ENCODE peak calls at places on chromosomes 4 and X, in four cellular contexts. S is neuronal stem cell, A is GM23248, L is H9. B is an unnamed sample.

GRCh38 chr4:6326312-6327060 is 56.8 kb downstream of the WFS1 start:
- DNase-seq in S (no peak), A (no peak), L (no peak), B (no peak)

GRCh38 chr4:82561745-82562552 is at the start of gene TMEM150C:
- DNase-seq in S (peak; percentile 44), A (peak; percentile 61), L (peak; percentile 67), B (no peak)

GRCh38 chr4:142883433-142883832 is 37.3 kb upstream of the INPP4B start:
- DNase-seq in S (no peak), A (peak; percentile 32), L (no peak), B (no peak)

GRCh38 chr4:44652002-44652401 is 577 bp upstream of the YIPF7 start:
- DNase-seq in S (no peak), A (no peak), L (no peak), B (no peak)

GRCh38 chrX:40130207-40130606 is 32.4 kb upstream of the BCOR start:
- DNase-seq in S (no peak), A (peak; percentile 79), L (no peak), B (no peak)

GRCh38 chr4:146638801-146639351 is at the start of gene POU4F2:
- DNase-seq in S (no peak), A (peak; percentile 52), L (peak; percentile 66), B (no peak)

GRCh38 chr4:108172780-108173598 is 4.3 kb upstream of the LEF1 start:
- DNase-seq in S (peak; percentile 58), A (peak; percentile 38), L (peak; percentile 52), B (peak; percentile 81)

GRCh38 chr4:105894570-105895323 is 524 bp upstream of the NPNT start:
- DNase-seq in S (peak; percentile 27), A (peak; percentile 8), L (peak; percentile 58), B (peak; percentile 76)

GRCh38 chr4:815464-816146 is 10.3 kb downstream of the CPLX1 start:
- DNase-seq in S (no peak), A (no peak), L (no peak), B (no peak)

GRCh38 chr4:75679876-75680575 is 6.8 kb upstream of the G3BP2 start:
- DNase-seq in S (no peak), A (no peak), L (no peak), B (no peak)

GRCh38 chrX:16039363-16039762 is 84.0 kb upstream of the GRPR start:
- DNase-seq in S (no peak), A (no peak), L (no peak), B (no peak)

GRCh38 chr4:1026115-1026514 is 14.7 kb downstream of the FGFRL1 start:
- DNase-seq in S (no peak), A (no peak), L (peak; percentile 61), B (no peak)

GRCh38 chr4:2341261-2341841 is 77.1 kb downstream of the ZFYVE28 start:
- DNase-seq in S (no peak), A (no peak), L (peak; percentile 19), B (no peak)

GRCh38 chr4:56737666-56738065 is 56.6 kb upstream of the HOPX start:
- DNase-seq in S (no peak), A (no peak), L (no peak), B (no peak)

GRCh38 chr4:77152421-77152820 is 4.6 kb upstream of the CCNG2 start:
- DNase-seq in S (no peak), A (peak; percentile 14), L (no peak), B (no peak)

GRCh38 chr4:28966982-28967381 is 1753.2 kb upstream of the PCDH7 start:
- DNase-seq in S (no peak), A (peak; percentile 24), L (no peak), B (no peak)

DNA sequence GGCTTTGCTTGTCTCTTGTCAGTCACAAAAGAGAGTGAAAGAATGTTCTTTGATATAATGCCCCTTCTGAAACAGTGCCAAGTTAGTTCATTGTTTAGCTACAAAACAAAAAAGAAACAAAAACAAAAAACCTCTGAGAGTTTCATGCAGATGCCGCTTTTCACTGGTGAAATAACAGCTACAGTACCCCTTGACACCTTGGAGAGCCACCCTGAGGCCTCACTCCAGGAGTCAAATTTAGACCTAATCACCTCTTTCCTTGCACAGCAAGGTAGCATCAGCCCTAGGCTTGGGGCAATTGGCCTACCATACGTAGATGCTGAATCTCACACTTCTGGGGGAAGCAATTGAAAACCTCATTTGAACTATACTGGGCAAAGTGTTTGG is 185.2 kb downstream of the UNC5C start:
- DNase-seq in S (no peak), A (no peak), L (no peak), B (peak; percentile 37)
- H2AFZ ChIP-seq in S (no peak overlapping the region), A (no peak overlapping the region), L (no peak overlapping the region), B (peak overlapping the region; percentile 27)

GRCh38 chrX:132480581-132481203 is 8.1 kb downstream of the MBNL3 start:
- DNase-seq in S (no peak), A (peak; percentile 58), L (no peak), B (peak; percentile 92)

GRCh38 chrX:132483523-132483922 is 5.3 kb downstream of the MBNL3 start:
- DNase-seq in S (no peak), A (no peak), L (no peak), B (no peak)

GRCh38 chrX:132483951-132484350 is 4.9 kb downstream of the MBNL3 start:
- DNase-seq in S (no peak), A (no peak), L (no peak), B (no peak)

GRCh38 chrX:132482632-132483031 is 6.2 kb downstream of the MBNL3 start:
- DNase-seq in S (no peak), A (no peak), L (no peak), B (no peak)

GRCh38 chrX:132481449-132481848 is 7.4 kb downstream of the MBNL3 start:
- DNase-seq in S (no peak), A (no peak), L (no peak), B (peak; percentile 31)
- H2AFZ ChIP-seq in S (no peak overlapping the region), A (peak overlapping the region; percentile 82), L (no peak overlapping the region), B (no peak overlapping the region)

GRCh38 chr4:158179465-158179864 is 6.6 kb upstream of the GASK1B start:
- DNase-seq in S (no peak), A (no peak), L (no peak), B (no peak)

GRCh38 chr4:158181906-158182305 is 9.1 kb upstream of the GASK1B start:
- DNase-seq in S (no peak), A (no peak), L (no peak), B (no peak)

GRCh38 chr4:158186815-158187214 is 14.0 kb upstream of the GASK1B start:
- DNase-seq in S (no peak), A (no peak), L (no peak), B (no peak)

GRCh38 chr4:158176776-158177175 is 4.0 kb upstream of the GASK1B start:
- DNase-seq in S (no peak), A (no peak), L (no peak), B (no peak)

GRCh38 chr4:158182736-158183135 is 9.9 kb upstream of the GASK1B start:
- DNase-seq in S (no peak), A (peak; percentile 73), L (peak; percentile 30), B (no peak)
- H2AFZ ChIP-seq in S (peak overlapping the region; percentile 53), A (peak overlapping the region; percentile 90), L (no peak overlapping the region), B (no peak overlapping the region)

DNA sequence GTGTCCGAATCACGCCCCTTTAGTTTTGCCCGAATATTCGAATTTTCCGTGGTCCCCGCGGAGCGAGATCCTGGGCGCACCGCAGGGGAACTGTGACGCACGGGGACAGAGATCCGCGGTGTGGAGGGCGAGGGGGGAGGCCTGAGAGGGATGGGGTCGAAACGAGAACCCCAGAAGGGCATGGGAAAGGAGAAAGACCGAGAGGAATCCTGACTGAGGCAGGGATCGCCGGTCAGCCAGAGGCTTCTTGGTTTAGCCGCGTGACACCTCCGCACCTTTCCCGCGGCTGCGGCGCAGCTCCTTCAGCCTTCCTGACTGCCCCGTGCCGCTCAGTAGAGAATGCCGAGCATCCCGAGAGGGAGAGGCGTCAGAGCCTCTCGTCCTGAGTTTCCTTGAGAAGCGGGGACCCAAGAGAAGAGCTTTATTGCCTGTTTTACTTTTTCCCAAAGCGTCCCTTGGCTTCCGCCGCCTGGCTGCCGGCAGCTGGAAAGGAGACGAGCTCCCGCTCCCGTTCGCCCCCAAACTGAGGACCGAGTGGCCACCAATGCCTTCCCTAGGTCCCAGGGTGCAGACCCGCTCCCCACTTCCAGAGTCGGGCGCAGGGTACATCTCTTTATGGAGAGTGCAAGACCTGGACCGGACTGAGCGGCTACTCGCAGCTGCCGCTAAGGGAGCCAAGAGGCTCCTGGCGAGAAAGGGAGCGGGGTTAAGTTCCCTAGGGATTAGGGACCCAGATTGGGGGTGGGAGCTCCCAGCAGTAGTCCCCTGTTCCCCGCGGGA is 911 bp upstream of the GPR50 start:
- DNase-seq in S (no peak), A (no peak), L (no peak), B (no peak)
- H2AFZ ChIP-seq in S (peak overlapping the region; percentile 76), A (no peak overlapping the region), L (no peak overlapping the region), B (no peak overlapping the region)

GRCh38 chr4:4704267-4704666 is 155.2 kb upstream of the MSX1 start:
- DNase-seq in S (no peak), A (peak; percentile 56), L (no peak), B (no peak)
- H2AFZ ChIP-seq in S (no peak overlapping the region), A (no peak overlapping the region), L (no peak overlapping the region), B (no peak overlapping the region)

DNA sequence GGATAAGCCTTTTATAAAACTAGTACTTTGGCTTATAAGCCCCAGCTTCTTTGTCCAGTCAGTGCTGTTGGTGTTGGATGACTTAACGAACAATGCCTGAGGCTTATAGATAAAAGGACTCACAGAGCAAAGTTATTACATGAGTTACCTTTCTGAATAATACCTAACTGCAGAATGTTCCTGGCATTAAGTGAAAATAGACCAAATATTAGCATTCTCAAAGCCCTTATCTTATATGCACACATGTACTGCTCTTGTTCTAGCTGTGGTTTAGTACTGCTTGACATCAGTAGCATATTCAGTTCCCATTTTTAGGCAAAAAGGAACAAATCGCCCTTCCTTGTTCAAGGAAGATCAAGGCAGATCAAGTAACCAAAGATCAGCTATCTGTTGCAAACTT is 131.6 kb downstream of the ZNF330 start:
- DNase-seq in S (no peak), A (no peak), L (no peak), B (no peak)
- H2AFZ ChIP-seq in S (peak overlapping the region; percentile 89), A (peak overlapping the region; percentile 67), L (no peak overlapping the region), B (no peak overlapping the region)

DNA sequence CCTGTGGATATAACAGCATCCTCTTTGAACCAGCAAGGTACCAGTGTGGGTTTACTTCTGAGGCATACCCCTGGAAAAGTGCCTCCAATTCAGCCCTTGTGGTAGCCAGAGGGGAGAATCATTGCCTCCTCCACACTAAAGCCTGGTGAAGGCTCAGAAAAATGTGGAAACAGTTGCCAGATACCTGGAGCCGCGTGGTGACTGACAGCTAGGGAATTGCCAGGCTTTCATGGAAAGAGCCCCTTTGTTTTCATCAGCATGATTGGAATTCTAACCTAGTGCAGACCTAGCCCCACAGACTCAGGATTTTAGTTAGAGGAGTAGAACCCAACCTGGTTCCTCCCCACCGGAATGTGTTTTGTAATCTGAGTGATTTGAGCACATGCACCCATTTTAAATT is 168.5 kb upstream of the KLF3 start:
- DNase-seq in S (peak; percentile 57), A (no peak), L (peak; percentile 41), B (no peak)
- H2AFZ ChIP-seq in S (peak overlapping the region; percentile 50), A (no peak overlapping the region), L (no peak overlapping the region), B (no peak overlapping the region)

DNA sequence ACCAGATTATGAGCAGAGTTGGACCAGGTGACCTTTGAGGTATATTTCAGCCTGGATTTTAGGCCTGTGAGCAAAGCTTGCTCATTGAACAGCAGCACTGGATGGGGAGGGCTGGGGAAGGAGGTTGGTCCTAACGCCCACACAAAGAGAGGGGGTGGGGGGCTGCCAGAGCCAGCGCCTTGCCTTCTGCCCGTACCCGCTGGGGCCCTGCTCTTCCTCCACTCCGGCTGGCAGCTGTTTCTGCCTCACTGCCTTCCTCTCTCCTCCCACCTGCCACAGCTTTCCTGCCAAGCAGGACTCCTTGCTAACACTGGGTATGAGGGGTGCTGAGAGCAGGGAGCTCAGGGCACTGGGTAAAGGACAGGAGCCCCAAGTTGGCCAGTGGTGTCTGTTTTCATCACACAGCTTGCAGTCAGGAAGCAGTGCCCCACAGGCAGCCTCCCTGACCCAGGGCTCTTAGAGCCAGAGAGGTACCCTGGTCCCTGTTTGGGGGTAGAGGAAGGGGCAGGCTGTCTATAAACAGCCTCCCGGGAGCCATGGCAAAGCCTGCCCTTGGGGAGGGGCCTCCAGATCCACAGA is 6.1 kb downstream of the NALF2 start:
- DNase-seq in S (no peak), A (no peak), L (no peak), B (no peak)
- H2AFZ ChIP-seq in S (no peak overlapping the region), A (no peak overlapping the region), L (no peak overlapping the region), B (no peak overlapping the region)

GRCh38 chrX:6708676-6709075 is 173.8 kb upstream of the VCX3A start:
- DNase-seq in S (no peak), A (no peak), L (no peak), B (no peak)
- H2AFZ ChIP-seq in S (no peak overlapping the region), A (no peak overlapping the region), L (no peak overlapping the region), B (no peak overlapping the region)

B was measured in MM.1S.